ENCODE peak calls at places on chromosomes 2 and 18, in nine cellular contexts. Z is GM23338, O is RWPE2, X is right lobe of liver, W is GM12878, N is colonic mucosa, V is kidney epithelial cell, B is K562, S is brain microvascular endothelial cell. A is an unnamed sample.

GRCh38 chr2:208174144-208174543 is 10.8 kb upstream of the CRYGA start:
- DNase-seq in V (no peak), W (no peak), S (no peak), Z (no peak), X (no peak), N (no peak), O (no peak), B (no peak), A (no peak)

GRCh38 chr18:63899206-63899605 is 8.6 kb upstream of the SERPINB10 start:
- DNase-seq in X (no peak), B (no peak), W (no peak), Z (no peak), O (no peak), N (no peak), S (no peak), V (no peak), A (no peak)

GRCh38 chr18:8657873-8658521 is 47.4 kb upstream of the MTCL1 start:
- DNase-seq in Z (peak; percentile 34), V (no peak), B (no peak), W (no peak), S (no peak), N (no peak), O (no peak), X (no peak), A (no peak)

GRCh38 chr2:1868683-1869141 is 124.4 kb upstream of the PXDN start:
- DNase-seq in X (no peak), N (no peak), V (no peak), W (no peak), B (no peak), Z (peak; percentile 51), O (no peak), S (no peak), A (no peak)

GRCh38 chr2:210195066-210195852 is 24.1 kb upstream of the KANSL1L start:
- DNase-seq in S (peak; percentile 7), B (peak; percentile 36), W (no peak), Z (peak; percentile 73), O (no peak), N (no peak), V (no peak), X (no peak), A (no peak)

GRCh38 chr2:46470114-46470628 is 9.2 kb upstream of the TMEM247 start:
- DNase-seq in O (no peak), Z (no peak), S (no peak), V (no peak), B (no peak), N (no peak), X (no peak), W (no peak), A (no peak)

GRCh38 chr18:78661316-78661715 is 318.3 kb upstream of the SALL3 start:
- DNase-seq in X (no peak), B (no peak), S (no peak), V (no peak), Z (no peak), O (peak; percentile 22), N (no peak), W (no peak), A (no peak)

GRCh38 chr2:165114345-165114943 is 89.4 kb downstream of the SCN3A start:
- DNase-seq in W (no peak), X (no peak), S (peak; percentile 82), V (peak; percentile 70), O (no peak), N (no peak), Z (no peak), B (peak; percentile 11), A (no peak)

GRCh38 chr18:63131106-63131943 is 188.2 kb downstream of the BCL2 start:
- DNase-seq in Z (peak; percentile 86), N (peak; percentile 81), X (no peak), W (no peak), O (no peak), V (no peak), B (peak; percentile 36), S (peak; percentile 59), A (no peak)

GRCh38 chr2:38709515-38710194 is 41.5 kb downstream of the SRSF7 start:
- DNase-seq in W (peak; percentile 35), Z (no peak), X (no peak), S (no peak), B (no peak), N (no peak), O (no peak), V (no peak), A (peak; percentile 38)

GRCh38 chr2:201520201-201520600 is 68.7 kb downstream of the STRADB start:
- DNase-seq in W (no peak), V (no peak), Z (no peak), N (no peak), B (no peak), X (no peak), S (peak; percentile 9), O (no peak), A (no peak)

DNA sequence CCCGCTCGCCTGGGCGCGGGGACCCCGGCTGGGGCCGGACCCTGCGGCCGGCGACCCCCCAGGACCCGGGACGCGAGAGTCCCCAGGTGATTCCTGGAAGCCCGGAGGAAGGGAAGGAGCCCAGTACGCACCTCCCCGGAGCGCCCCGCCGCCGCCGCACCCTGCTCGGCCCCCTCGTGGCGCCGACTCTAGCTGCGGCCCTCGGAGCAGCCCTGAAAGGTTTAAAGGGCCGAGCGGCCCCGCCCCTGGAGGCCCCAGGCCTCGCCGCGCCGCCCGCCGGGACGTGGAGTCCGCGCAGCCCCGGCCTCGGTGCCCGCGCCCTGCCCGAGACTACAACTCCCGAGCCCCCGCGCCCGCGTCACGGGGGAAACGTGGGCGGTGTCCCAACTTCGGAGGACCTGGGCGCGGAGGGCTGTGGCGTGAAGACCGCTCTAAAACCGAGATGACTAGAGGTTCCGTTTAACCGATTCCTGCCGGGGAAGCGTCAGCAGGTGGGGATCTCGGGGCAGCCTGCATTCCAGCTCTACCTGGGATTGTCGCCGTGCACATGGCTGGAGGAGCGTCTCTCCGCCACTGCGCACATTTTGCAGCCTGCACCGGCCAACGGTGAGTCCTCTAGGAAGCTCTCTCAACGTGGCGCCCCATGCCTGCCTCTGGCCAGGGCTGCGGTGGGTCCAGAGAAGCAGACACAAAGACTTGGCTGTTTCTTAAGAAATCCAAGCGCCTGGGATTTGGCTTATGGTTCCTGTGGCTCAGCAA is at the start of gene TMEM150A:
- DNase-seq in W (peak; percentile 34), Z (peak; percentile 93), S (peak; percentile 78), B (peak; percentile 94), O (peak; percentile 89), N (peak; percentile 92), X (peak; percentile 96), V (peak; percentile 63), A (peak; percentile 92)
- TF ChIP-seq CTCF in W (peak; percentile 33), Z (no peak), S (peak; percentile 25), B (peak; percentile 45), O (no peak), N (peak; percentile 26), X (peak; percentile 41), V (peak; percentile 10), A (peak; percentile 27)

GRCh38 chr2:69597105-69597504 is 46.4 kb downstream of the AAK1 start:
- DNase-seq in S (no peak), X (no peak), V (no peak), O (no peak), B (no peak), W (no peak), Z (no peak), N (no peak), A (peak; percentile 18)

GRCh38 chr2:69597843-69598610 is 45.5 kb downstream of the AAK1 start:
- DNase-seq in V (no peak), O (no peak), B (no peak), X (no peak), W (no peak), Z (no peak), S (no peak), N (no peak), A (no peak)

GRCh38 chr2:69601179-69601612 is 42.3 kb downstream of the AAK1 start:
- DNase-seq in V (no peak), Z (no peak), O (no peak), N (no peak), S (peak; percentile 93), X (no peak), W (no peak), B (peak; percentile 87), A (no peak)

GRCh38 chr2:69603146-69603743 is 40.3 kb downstream of the AAK1 start:
- DNase-seq in O (no peak), B (peak; percentile 77), S (no peak), X (no peak), W (no peak), Z (no peak), N (no peak), V (no peak), A (no peak)

GRCh38 chr2:69600425-69600824 is 43.1 kb downstream of the AAK1 start:
- DNase-seq in B (no peak), X (no peak), Z (no peak), O (no peak), V (no peak), N (no peak), W (no peak), S (no peak), A (no peak)
- H3K4me3 ChIP-seq in B (no peak overlapping the region), X (no peak overlapping the region), Z (no peak overlapping the region), O (no peak overlapping the region), V (no peak overlapping the region), N (no peak overlapping the region), W (no peak overlapping the region), S (no peak overlapping the region), A (no peak overlapping the region)

GRCh38 chr2:237099804-237100203 is 14.1 kb downstream of the COPS8 start:
- DNase-seq in S (no peak), O (no peak), Z (no peak), W (no peak), X (no peak), B (no peak), V (no peak), N (no peak), A (no peak)
- H3K36me3 ChIP-seq in S (peaks cover 27% of the 10 kb centered on the region), O (peaks cover 79% of the 10 kb centered on the region), Z (peaks cover 36% of the 10 kb centered on the region), W (no peaks in the 10 kb centered on the region), X (peaks cover 22% of the 10 kb centered on the region), B (peaks cover 53% of the 10 kb centered on the region), V (peaks cover 3% of the 10 kb centered on the region), N (peaks cover 20% of the 10 kb centered on the region), A (peaks cover 2% of the 10 kb centered on the region)

GRCh38 chr2:216879727-216880508 is 20.1 kb upstream of the TNP1 start:
- DNase-seq in N (no peak), W (no peak), O (no peak), S (no peak), X (no peak), B (peak; percentile 67), V (no peak), Z (no peak), A (no peak)

GRCh38 chr2:216873573-216873972 is 13.7 kb upstream of the TNP1 start:
- DNase-seq in W (no peak), V (no peak), O (no peak), Z (no peak), B (no peak), N (no peak), X (no peak), S (no peak), A (no peak)

GRCh38 chr2:216878072-216878471 is 18.2 kb upstream of the TNP1 start:
- DNase-seq in V (no peak), B (no peak), O (no peak), S (no peak), Z (no peak), X (no peak), W (no peak), N (no peak), A (no peak)

GRCh38 chr2:216875861-216876260 is 16.0 kb upstream of the TNP1 start:
- DNase-seq in V (no peak), O (no peak), Z (no peak), B (no peak), S (no peak), X (no peak), W (no peak), N (no peak), A (no peak)

DNA sequence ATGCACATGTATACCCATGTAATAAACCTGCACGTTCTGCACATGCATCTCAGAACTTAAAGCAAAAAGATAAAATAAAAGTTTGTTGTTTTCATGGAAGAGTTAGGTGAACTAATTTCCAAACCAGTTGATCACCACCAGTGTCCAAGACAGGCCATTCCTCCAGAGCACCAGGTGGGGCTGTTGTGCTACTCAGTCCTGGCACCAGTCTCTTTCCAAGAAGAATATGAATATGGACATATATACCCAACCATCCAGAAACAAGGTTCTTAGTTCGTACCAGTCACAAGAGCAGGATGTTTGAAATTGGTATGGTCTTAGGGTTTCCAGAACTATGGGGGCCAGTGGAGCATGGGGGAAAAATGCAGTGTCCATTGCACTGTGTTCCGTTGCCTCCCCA is 17.2 kb upstream of the TNP1 start:
- DNase-seq in B (no peak), N (no peak), W (no peak), S (no peak), O (no peak), X (no peak), V (no peak), Z (no peak), A (no peak)
- TF ChIP-seq CTCF in B (peak; percentile 36), N (no peak), W (no peak), S (peak; percentile 35), O (peak; percentile 7), X (no peak), V (peak; percentile 3), Z (peak; percentile 24), A (peak; percentile 36)